ENCODE peak calls at places on chromosomes 5 and 9, in four cellular contexts. One of them, this sample, is unnamed.
A peak's percentile ranks its signal among the peaks of the same experiment; 100 is the strongest.

GRCh38 chr9:101564252-101564651 is 30.5 kb downstream of the PPP3R2 start:
- DNase-seq in K562: no peak
- DNase-seq in HCT116: no peak
- DNase-seq in A549: no peak
- DNase-seq in this sample: no peak

GRCh38 chr5:91386120-91386519 is 3.0 kb upstream of the ARRDC3 start:
- DNase-seq in HCT116: no peak
- DNase-seq in A549: no peak
- DNase-seq in K562: no peak
- DNase-seq in this sample: no peak

GRCh38 chr5:151682751-151683331 is 3.9 kb downstream of the SPARC start:
- DNase-seq in A549: no peak
- DNase-seq in HCT116: no peak
- DNase-seq in K562: no peak
- DNase-seq in this sample: no peak

GRCh38 chr9:111056554-111056953 is 18.3 kb upstream of the LPAR1 start:
- DNase-seq in K562: no peak
- DNase-seq in A549: no peak
- DNase-seq in HCT116: no peak
- DNase-seq in this sample: no peak

GRCh38 chr9:115099891-115100290 is 18.1 kb downstream of the TNC start:
- DNase-seq in HCT116: no peak
- DNase-seq in K562: no peak
- DNase-seq in A549: no peak
- DNase-seq in this sample: no peak

GRCh38 chr9:103245369-103245768 is 250.2 kb downstream of the CYLC2 start:
- DNase-seq in HCT116: no peak
- DNase-seq in A549: no peak
- DNase-seq in K562: no peak
- DNase-seq in this sample: no peak

GRCh38 chr5:45385321-45386058 is 310.7 kb downstream of the HCN1 start:
- DNase-seq in K562: no peak
- DNase-seq in HCT116: peak; percentile 90
- DNase-seq in A549: no peak
- DNase-seq in this sample: no peak

GRCh38 chr9:34179528-34180138 is 790 bp downstream of the UBAP1 start:
- DNase-seq in A549: peak; percentile 58
- DNase-seq in HCT116: no peak
- DNase-seq in K562: no peak
- DNase-seq in this sample: no peak

GRCh38 chr5:77337716-77338115 is 127.2 kb downstream of the PDE8B start:
- DNase-seq in K562: no peak
- DNase-seq in HCT116: no peak
- DNase-seq in A549: no peak
- DNase-seq in this sample: no peak

GRCh38 chr9:108813951-108814601 is 41.7 kb downstream of the ACTL7B start:
- DNase-seq in K562: no peak
- DNase-seq in A549: peak; percentile 57
- DNase-seq in HCT116: peak; percentile 38
- DNase-seq in this sample: peak; percentile 20

GRCh38 chr9:85142461-85143401 is 473.2 kb downstream of the NTRK2 start:
- DNase-seq in K562: no peak
- DNase-seq in HCT116: peak; percentile 4
- DNase-seq in A549: peak; percentile 3
- DNase-seq in this sample: peak; percentile 18

GRCh38 chr5:148905541-148905940 is 79.1 kb downstream of the ADRB2 start:
- DNase-seq in A549: no peak
- DNase-seq in K562: no peak
- DNase-seq in HCT116: no peak
- DNase-seq in this sample: no peak

GRCh38 chr5:16936150-16937022 is at the start of gene MYO10:
- DNase-seq in K562: peak; percentile 90
- DNase-seq in HCT116: no peak
- DNase-seq in A549: peak; percentile 69
- DNase-seq in this sample: no peak

GRCh38 chr5:173890195-173890951 is 2.2 kb downstream of the CPEB4 start:
- DNase-seq in K562: peak; percentile 36
- DNase-seq in HCT116: no peak
- DNase-seq in A549: no peak
- DNase-seq in this sample: peak; percentile 52

GRCh38 chr5:36870399-36871040 is 6.0 kb upstream of the NIPBL start:
- DNase-seq in A549: peak; percentile 78
- DNase-seq in HCT116: peak; percentile 68
- DNase-seq in K562: peak; percentile 49
- DNase-seq in this sample: no peak

GRCh38 chr5:64074533-64074932 is 91.1 kb upstream of the RNF180 start:
- DNase-seq in A549: peak; percentile 21
- DNase-seq in K562: peak; percentile 37
- DNase-seq in HCT116: no peak
- DNase-seq in this sample: peak; percentile 15

GRCh38 chr5:116478461-116478860 is 96.2 kb downstream of the SEMA6A start:
- DNase-seq in A549: no peak
- DNase-seq in HCT116: no peak
- DNase-seq in K562: no peak
- DNase-seq in this sample: no peak

GRCh38 chr9:103674271-103674670 is 419.8 kb upstream of the SMC2 start:
- DNase-seq in HCT116: no peak
- DNase-seq in A549: no peak
- DNase-seq in K562: no peak
- DNase-seq in this sample: no peak

DNA sequence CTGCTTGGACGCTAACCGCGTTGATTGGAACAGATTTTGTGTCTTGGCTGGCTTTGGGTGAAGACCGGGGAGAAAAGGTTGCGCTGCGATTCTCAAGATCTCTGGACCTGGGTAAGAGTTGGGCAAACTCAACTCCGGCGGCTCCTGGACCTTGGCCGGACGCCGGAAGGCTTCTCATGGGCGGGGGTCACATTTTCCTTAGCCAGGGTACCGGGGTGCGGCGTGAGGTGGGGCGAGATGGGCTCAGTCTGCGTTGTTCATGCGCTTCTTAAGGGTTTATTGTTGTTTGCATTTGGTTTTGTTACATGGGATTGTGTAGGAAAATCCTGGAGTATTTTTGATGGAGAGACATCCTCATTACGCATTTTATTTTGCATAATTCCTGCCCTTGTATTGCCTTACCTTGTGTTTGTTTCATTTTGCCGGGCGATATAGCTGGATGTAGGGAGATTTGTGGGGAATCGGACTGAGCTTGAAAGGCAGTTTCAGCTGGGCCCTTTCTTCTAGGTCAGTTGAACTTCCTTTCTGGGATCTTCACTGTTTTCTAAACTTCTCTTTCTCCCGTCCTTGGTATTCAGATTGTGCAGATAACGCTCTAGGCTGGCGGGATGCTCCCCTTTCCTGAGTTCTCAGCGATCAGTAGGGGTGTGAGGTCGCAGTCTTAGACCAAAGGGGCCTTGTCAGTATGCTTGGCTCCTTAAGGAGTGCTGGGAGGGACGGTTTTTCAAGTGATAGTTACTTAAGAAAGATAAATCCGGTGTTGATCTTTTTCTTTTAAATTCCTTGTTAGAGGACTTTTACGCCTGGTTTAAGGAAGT is 559 bp downstream of the MEGF10 start:
- DNase-seq in K562: no peak
- DNase-seq in HCT116: no peak
- DNase-seq in A549: no peak
- DNase-seq in this sample: no peak
- H3K4me3 ChIP-seq in K562: no peak overlapping the region
- H3K4me3 ChIP-seq in HCT116: no peak overlapping the region
- H3K4me3 ChIP-seq in A549: peak overlapping the region; percentile 34
- H3K4me3 ChIP-seq in this sample: no peak overlapping the region

GRCh38 chr5:73564644-73565165 is 734 bp downstream of the ANKRA2 start:
- DNase-seq in A549: no peak
- DNase-seq in K562: no peak
- DNase-seq in HCT116: no peak
- DNase-seq in this sample: no peak

GRCh38 chr5:73565969-73566547 is 515 bp downstream of the UTP15 start:
- DNase-seq in HCT116: no peak
- DNase-seq in K562: no peak
- DNase-seq in A549: no peak
- DNase-seq in this sample: no peak

GRCh38 chr5:73564018-73564417 is 1.4 kb downstream of the ANKRA2 start:
- DNase-seq in HCT116: no peak
- DNase-seq in A549: no peak
- DNase-seq in K562: no peak
- DNase-seq in this sample: no peak

DNA sequence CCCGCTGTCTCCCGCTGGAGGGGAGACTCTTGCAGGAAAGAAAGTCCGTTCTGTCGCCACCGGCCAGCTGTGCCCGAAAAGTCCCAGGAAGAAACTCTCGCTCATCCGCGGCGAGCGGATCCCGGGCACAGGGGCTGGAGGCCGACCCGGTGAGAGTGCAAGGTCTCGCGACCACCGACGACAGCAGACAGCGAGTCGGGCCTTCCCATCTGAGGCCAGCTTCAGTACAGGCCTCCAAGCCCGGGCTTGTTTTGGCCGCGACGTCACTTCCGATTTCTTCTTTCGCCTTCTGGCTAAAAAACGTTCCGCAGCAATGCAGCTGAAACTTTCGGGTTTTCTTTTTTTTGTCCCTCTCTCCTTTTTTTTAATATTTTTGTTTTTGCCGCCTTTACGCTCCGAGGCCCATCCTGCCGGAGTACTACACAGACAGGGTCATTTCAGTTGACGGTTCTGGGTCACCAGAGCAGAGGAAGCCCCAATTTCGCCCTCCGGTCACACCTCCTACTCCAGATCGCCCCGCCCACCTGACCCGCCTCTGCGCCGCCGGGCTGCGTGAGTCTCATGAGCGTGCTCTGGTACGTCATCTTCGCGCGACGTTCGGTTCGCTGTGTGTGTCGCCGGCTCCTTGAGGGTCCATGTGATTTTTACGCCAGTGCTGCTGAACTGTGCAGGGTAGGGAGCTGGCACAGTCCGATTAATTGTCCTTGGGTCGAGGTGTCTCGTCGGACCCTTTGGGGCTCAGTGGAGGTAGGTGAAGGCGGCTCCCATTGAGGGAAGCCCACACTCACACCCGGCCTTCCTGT is at the start of the genes ANKRA2 and UTP15:
- DNase-seq in HCT116: peak; percentile 97
- DNase-seq in A549: peak; percentile 75
- DNase-seq in K562: peak; percentile 92
- DNase-seq in this sample: peak; percentile 85
- TF ChIP-seq REST in HCT116: no peak
- TF ChIP-seq REST in A549: no peak
- TF ChIP-seq REST in K562: peak; percentile 17
- TF ChIP-seq REST in this sample: peak; percentile 57

GRCh38 chr9:137242329-137243204 is 1.5 kb downstream of the TUBB4B start:
- DNase-seq in A549: no peak
- DNase-seq in HCT116: no peak
- DNase-seq in K562: no peak
- DNase-seq in this sample: no peak

GRCh38 chr9:137243626-137244485 is 2.8 kb downstream of the TUBB4B start:
- DNase-seq in HCT116: no peak
- DNase-seq in A549: no peak
- DNase-seq in K562: no peak
- DNase-seq in this sample: no peak

GRCh38 chr9:137247135-137247915 is 3.8 kb upstream of the STPG3 start:
- DNase-seq in A549: no peak
- DNase-seq in K562: no peak
- DNase-seq in HCT116: no peak
- DNase-seq in this sample: no peak

GRCh38 chr9:137245450-137246421 is 4.6 kb downstream of the TUBB4B start:
- DNase-seq in HCT116: no peak
- DNase-seq in A549: no peak
- DNase-seq in K562: no peak
- DNase-seq in this sample: no peak

DNA sequence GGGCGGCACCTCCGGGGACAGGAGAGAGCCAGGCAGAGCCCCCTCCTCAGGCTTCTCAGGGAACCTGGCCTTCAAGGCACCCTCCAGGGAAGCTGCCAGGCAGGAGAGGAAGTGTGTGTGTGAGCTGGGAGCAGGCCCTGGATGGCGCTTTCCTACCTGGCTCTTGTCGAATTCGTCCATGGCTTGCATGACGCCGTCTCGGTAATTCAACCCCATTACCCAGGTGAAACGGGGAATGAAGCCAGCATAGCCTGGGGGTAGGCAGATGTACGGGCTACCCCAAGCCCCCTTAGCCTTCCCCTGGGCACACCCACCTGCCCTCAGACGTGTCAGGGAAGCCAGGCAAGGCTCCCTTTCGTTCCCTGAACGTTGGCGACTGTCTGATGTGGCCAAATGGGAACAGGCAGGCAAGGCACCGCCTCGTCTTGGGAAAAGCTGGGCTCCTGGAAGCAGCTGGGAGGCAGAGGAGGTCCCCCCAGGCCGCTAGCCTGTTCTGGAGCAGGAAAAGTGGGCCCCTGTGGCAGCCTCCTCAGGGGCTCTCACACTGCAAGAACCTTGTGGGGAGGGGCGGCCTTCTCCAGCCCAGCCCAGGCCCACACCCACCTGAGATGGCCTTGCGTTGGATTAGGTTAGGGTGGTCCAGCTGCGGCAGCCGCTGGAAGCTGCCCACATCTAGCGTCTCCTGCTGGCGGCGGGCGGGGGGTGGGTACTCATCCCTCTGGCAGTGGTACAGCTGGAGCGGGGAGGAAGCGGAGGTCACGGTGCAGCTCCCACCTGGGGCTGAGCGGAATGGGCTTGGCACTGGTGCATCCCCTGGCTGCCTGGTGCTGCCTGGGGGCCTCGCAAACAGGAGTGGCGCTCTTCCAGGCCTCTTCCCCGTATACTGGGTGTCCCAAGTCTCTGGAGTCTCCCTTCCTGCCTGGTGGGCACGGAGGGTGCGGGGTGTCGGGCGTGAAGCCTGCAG is 3.7 kb downstream of the TUBB4B start:
- DNase-seq in HCT116: no peak
- DNase-seq in A549: no peak
- DNase-seq in K562: peak; percentile 10
- DNase-seq in this sample: no peak
- H3K4me3 ChIP-seq in HCT116: no peak overlapping the region
- H3K4me3 ChIP-seq in A549: no peak overlapping the region
- H3K4me3 ChIP-seq in K562: no peak overlapping the region
- H3K4me3 ChIP-seq in this sample: no peak overlapping the region

DNA sequence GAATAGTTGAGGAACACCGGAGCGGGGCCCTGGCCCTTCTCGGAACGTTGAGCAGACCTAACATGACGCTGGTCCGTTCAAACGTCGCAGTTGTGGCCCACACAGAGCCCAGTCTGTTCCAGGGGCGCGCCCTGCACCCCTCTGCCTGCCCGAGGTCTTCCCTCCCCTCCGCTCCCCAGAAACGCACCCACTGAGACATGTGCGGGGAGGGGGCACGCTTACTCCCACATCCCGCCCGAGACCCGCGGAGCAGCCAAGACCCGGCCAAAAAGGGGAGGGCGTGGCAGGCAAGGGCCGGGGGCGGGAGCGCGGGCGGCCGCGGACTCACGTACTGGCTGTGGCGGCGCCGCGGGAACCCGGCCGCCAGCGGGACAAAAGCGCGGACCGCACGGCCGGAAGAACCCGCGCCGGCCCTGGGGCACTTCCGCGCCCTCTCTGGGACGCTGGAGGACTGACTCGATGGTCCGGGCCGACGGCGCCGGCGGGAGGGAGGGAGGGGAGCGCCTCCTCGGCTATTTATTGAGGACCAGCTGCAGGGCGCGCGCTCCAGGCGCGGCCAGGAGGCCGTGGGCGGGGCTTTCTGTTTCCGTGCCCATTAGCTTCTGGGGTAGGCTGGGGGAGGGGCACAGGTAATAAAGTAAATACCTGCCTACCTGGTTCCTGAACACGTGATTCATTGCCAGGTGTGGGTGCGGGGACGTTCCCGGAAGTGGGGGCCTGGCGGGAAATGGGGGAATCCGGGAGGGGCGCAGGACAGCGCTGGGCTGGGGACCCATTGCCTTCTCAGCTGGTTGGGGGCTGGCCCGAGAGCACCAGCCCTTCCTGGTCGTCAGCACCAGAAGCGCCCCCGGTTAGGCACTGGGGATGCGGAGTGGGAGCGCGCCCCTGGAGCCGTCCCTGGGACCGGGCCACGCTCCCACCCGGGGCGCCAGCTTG is at the start of gene ZFP62:
- DNase-seq in A549: peak; percentile 77
- DNase-seq in K562: peak; percentile 90
- DNase-seq in HCT116: peak; percentile 85
- DNase-seq in this sample: peak; percentile 48
- TF ChIP-seq REST in A549: no peak
- TF ChIP-seq REST in K562: peak; percentile 54
- TF ChIP-seq REST in HCT116: no peak
- TF ChIP-seq REST in this sample: no peak